ENCODE peak calls at places on chromosomes 12 and 14, in five cellular contexts. O is RCC 7860; J is activated CD4-positive, CD25-positive, alpha-beta regulatory T cell; P is fibroblast of pulmonary artery; A is mucosa of descending colon. H is an unnamed sample.

GRCh38 chr14:34536951-34537676 is 2.4 kb downstream of the EAPP start:
- DNase-seq in J (no peak), P (peak; percentile 76), A (peak; percentile 2), O (peak; percentile 44), H (peak; percentile 96)

GRCh38 chr14:37695836-37696235 is 100.4 kb downstream of the TTC6 start:
- DNase-seq in A (no peak), J (no peak), P (no peak), O (peak; percentile 32), H (peak; percentile 84)

GRCh38 chr12:9943244-9943643 is 11.1 kb upstream of the CLEC2A start:
- DNase-seq in J (no peak), O (no peak), A (peak; percentile 22), P (no peak), H (no peak)

GRCh38 chr12:94805749-94806148 is 155.4 kb upstream of the TMCC3 start:
- DNase-seq in J (no peak), A (no peak), P (peak; percentile 92), O (peak; percentile 80), H (peak; percentile 95)

GRCh38 chr14:91058017-91058675 is 2.3 kb downstream of the RPS6KA5 start:
- DNase-seq in A (no peak), J (no peak), O (peak; percentile 83), P (no peak), H (no peak)

GRCh38 chr14:29637406-29637805 is 290.2 kb downstream of the PRKD1 start:
- DNase-seq in O (peak; percentile 3), P (peak; percentile 85), A (no peak), J (no peak), H (peak; percentile 82)

GRCh38 chr12:118330421-118331018 is 42.2 kb downstream of the TAOK3 start:
- DNase-seq in P (peak; percentile 50), J (no peak), O (no peak), A (no peak), H (peak; percentile 85)

GRCh38 chr14:37061697-37062096 is 110.7 kb downstream of the SLC25A21 start:
- DNase-seq in O (no peak), P (no peak), A (no peak), J (no peak), H (no peak)

GRCh38 chr14:99133563-99134332 is 138.2 kb downstream of the BCL11B start:
- DNase-seq in J (no peak), P (no peak), O (no peak), A (no peak), H (no peak)

GRCh38 chr14:75232597-75232996 is 46.0 kb upstream of the FOS start:
- DNase-seq in O (no peak), J (no peak), P (no peak), A (no peak), H (no peak)

GRCh38 chr12:129106772-129107171 is 253.5 kb downstream of the GLT1D1 start:
- DNase-seq in J (no peak), P (no peak), O (no peak), A (no peak), H (no peak)

GRCh38 chr12:75631809-75632208 is 120.4 kb upstream of the KRR1 start:
- DNase-seq in J (no peak), P (no peak), A (no peak), O (no peak), H (no peak)

GRCh38 chr14:99578541-99579044 is 25.4 kb downstream of the CCDC85C start:
- DNase-seq in J (no peak), A (peak; percentile 65), O (no peak), P (no peak), H (no peak)

GRCh38 chr14:100106260-100106659 is 41.0 kb downstream of the EVL start:
- DNase-seq in A (no peak), J (peak; percentile 20), P (no peak), O (no peak), H (no peak)

GRCh38 chr12:26188641-26189040 is 6.7 kb upstream of the SSPN start:
- DNase-seq in P (peak; percentile 22), J (no peak), A (no peak), O (no peak), H (peak; percentile 71)

H was measured in iris pigment epithelial cell.